ENCODE peak calls at places on chromosomes 3 and 15, in eight cellular contexts. F, G, M, J, S, H, D and R are unnamed samples.
A peak's percentile ranks its signal among the peaks of the same experiment; 100 is the strongest.

GRCh38 chr3:193851941-193852674 is 259.1 kb downstream of the OPA1 start:
- DNase-seq in F (no peak), G (no peak), M (no peak), J (peak; percentile 26), S (no peak), H (no peak), D (no peak), R (no peak)

GRCh38 chr3:71066356-71066755 is 517.2 kb downstream of the FOXP1 start:
- DNase-seq in F (no peak), G (no peak), M (no peak), J (peak; percentile 33), S (no peak), H (no peak), D (no peak), R (no peak)

GRCh38 chr15:34582461-34583357 is 742 bp downstream of the GOLGA8B start:
- DNase-seq in F (no peak), G (no peak), M (peak; percentile 2), J (peak; percentile 12), S (no peak), H (peak; percentile 78), D (no peak), R (peak; percentile 67)

GRCh38 chr15:68205949-68206539 is 912 bp upstream of the CALML4 start:
- DNase-seq in F (peak; percentile 66), G (no peak), M (no peak), J (no peak), S (peak; percentile 42), H (no peak), D (no peak), R (peak; percentile 25)

GRCh38 chr3:5767304-5767703 is 579.8 kb downstream of the EDEM1 start:
- DNase-seq in F (no peak), G (no peak), M (no peak), J (no peak), S (no peak), H (no peak), D (no peak), R (no peak)

GRCh38 chr3:134641671-134642300 is 9.0 kb downstream of the KY start:
- DNase-seq in F (no peak), G (peak; percentile 51), M (no peak), J (no peak), S (no peak), H (no peak), D (no peak), R (no peak)

GRCh38 chr3:50574280-50574831 is 5.0 kb downstream of the HEMK1 start:
- DNase-seq in F (no peak), G (no peak), M (no peak), J (no peak), S (no peak), H (no peak), D (no peak), R (no peak)

GRCh38 chr15:62103431-62103830 is 36.7 kb downstream of the C2CD4A start:
- DNase-seq in F (no peak), G (no peak), M (no peak), J (no peak), S (no peak), H (no peak), D (no peak), R (no peak)

GRCh38 chr3:67292356-67293225 is 294.5 kb downstream of the KBTBD8 start:
- DNase-seq in F (no peak), G (no peak), M (no peak), J (peak; percentile 4), S (peak; percentile 53), H (no peak), D (no peak), R (no peak)

GRCh38 chr3:184805351-184806038 is 6.5 kb upstream of the VPS8 start:
- DNase-seq in F (no peak), G (no peak), M (no peak), J (peak; percentile 29), S (no peak), H (no peak), D (no peak), R (no peak)

GRCh38 chr3:188152660-188153497 is 1.1 kb upstream of the LPP start:
- DNase-seq in F (no peak), G (peak; percentile 86), M (no peak), J (peak; percentile 84), S (peak; percentile 46), H (no peak), D (peak; percentile 45), R (peak; percentile 17)

GRCh38 chr3:129663045-129663446 is 56.6 kb upstream of the PLXND1 start:
- DNase-seq in F (no peak), G (no peak), M (peak; percentile 93), J (peak; percentile 27), S (peak; percentile 96), H (no peak), D (no peak), R (no peak)

GRCh38 chr3:105772635-105773034 is 96.2 kb downstream of the CBLB start:
- DNase-seq in F (no peak), G (no peak), M (no peak), J (no peak), S (no peak), H (no peak), D (no peak), R (no peak)

GRCh38 chr3:184227481-184227935 is 1.9 kb upstream of the VWA5B2 start:
- DNase-seq in F (no peak), G (no peak), M (no peak), J (no peak), S (peak; percentile 33), H (peak; percentile 83), D (no peak), R (peak; percentile 79)

GRCh38 chr3:126496894-126497850 is 20.4 kb downstream of the UROC1 start:
- DNase-seq in F (no peak), G (no peak), M (no peak), J (no peak), S (no peak), H (no peak), D (no peak), R (no peak)

GRCh38 chr3:58646503-58646902 is 20.1 kb downstream of the FAM3D start:
- DNase-seq in F (no peak), G (no peak), M (no peak), J (peak; percentile 36), S (no peak), H (no peak), D (no peak), R (no peak)

GRCh38 chr15:66863382-66864085 is 161.5 kb downstream of the SMAD6 start:
- DNase-seq in F (no peak), G (peak; percentile 63), M (no peak), J (no peak), S (no peak), H (no peak), D (no peak), R (peak; percentile 3)

GRCh38 chr3:52121459-52121795 is 32.8 kb downstream of the POC1A start:
- DNase-seq in F (peak; percentile 51), G (no peak), M (no peak), J (peak; percentile 24), S (no peak), H (peak; percentile 58), D (no peak), R (peak; percentile 58)

GRCh38 chr3:9879830-9880549 is at the start of gene CIDEC:
- DNase-seq in F (no peak), G (no peak), M (no peak), J (no peak), S (no peak), H (no peak), D (no peak), R (no peak)

GRCh38 chr3:141777957-141778813 is 15.0 kb downstream of the GRK7 start:
- DNase-seq in F (no peak), G (no peak), M (no peak), J (no peak), S (no peak), H (no peak), D (no peak), R (no peak)

GRCh38 chr3:146020969-146021368 is 140.0 kb downstream of the PLOD2 start:
- DNase-seq in F (no peak), G (no peak), M (no peak), J (no peak), S (no peak), H (no peak), D (no peak), R (no peak)

GRCh38 chr3:121969631-121970030 is 52.4 kb downstream of the ILDR1 start:
- DNase-seq in F (no peak), G (no peak), M (no peak), J (no peak), S (peak; percentile 12), H (no peak), D (no peak), R (no peak)

GRCh38 chr3:95120921-95121320 is 1058.1 kb downstream of the NSUN3 start:
- DNase-seq in F (no peak), G (no peak), M (no peak), J (no peak), S (no peak), H (no peak), D (no peak), R (no peak)

GRCh38 chr3:57983734-57984518 is 24.3 kb upstream of the FLNB start:
- DNase-seq in F (peak; percentile 49), G (no peak), M (no peak), J (peak; percentile 94), S (peak; percentile 90), H (peak; percentile 74), D (peak; percentile 54), R (peak; percentile 78)

GRCh38 chr15:100438570-100438969 is 90.2 kb downstream of the CERS3 start:
- DNase-seq in F (peak; percentile 78), G (no peak), M (no peak), J (peak; percentile 0), S (peak; percentile 88), H (no peak), D (no peak), R (no peak)

GRCh38 chr15:40310001-40310959 is 2.5 kb upstream of the PLCB2 start:
- DNase-seq in F (peak; percentile 62), G (no peak), M (peak; percentile 40), J (peak; percentile 44), S (no peak), H (peak; percentile 61), D (no peak), R (peak; percentile 71)

GRCh38 chr15:92277776-92278175 is 115.9 kb upstream of the ST8SIA2 start:
- DNase-seq in F (no peak), G (no peak), M (peak; percentile 12), J (no peak), S (peak; percentile 19), H (no peak), D (no peak), R (peak; percentile 18)
- TF ChIP-seq CTCF in F (peak; percentile 59), G (peak; percentile 64), M (peak; percentile 26), J (no peak), S (peak; percentile 45), H (no peak), D (peak; percentile 15), R (peak; percentile 12)

GRCh38 chr15:98142584-98142983 is 182.1 kb downstream of the ARRDC4 start:
- DNase-seq in F (no peak), G (no peak), M (no peak), J (no peak), S (no peak), H (no peak), D (no peak), R (no peak)
- TF ChIP-seq CTCF in F (no peak), G (no peak), M (no peak), J (peak; percentile 16), S (no peak), H (no peak), D (no peak), R (no peak)

GRCh38 chr3:44198265-44198956 is 43.3 kb upstream of the TOPAZ1 start:
- DNase-seq in F (peak; percentile 20), G (no peak), M (peak; percentile 56), J (peak; percentile 78), S (peak; percentile 69), H (peak; percentile 74), D (peak; percentile 42), R (peak; percentile 77)

GRCh38 chr3:44198957-44199269 is 42.8 kb upstream of the TOPAZ1 start:
- DNase-seq in F (no peak), G (no peak), M (no peak), J (no peak), S (no peak), H (no peak), D (no peak), R (no peak)
- TF ChIP-seq CTCF in F (no peak), G (no peak), M (no peak), J (no peak), S (no peak), H (no peak), D (no peak), R (no peak)

GRCh38 chr3:46208167-46208704 is at the start of gene CCR1:
- DNase-seq in F (peak; percentile 51), G (no peak), M (peak; percentile 45), J (peak; percentile 20), S (peak; percentile 25), H (peak; percentile 58), D (no peak), R (peak; percentile 67)
- TF ChIP-seq CTCF in F (peak; percentile 46), G (peak; percentile 30), M (peak; percentile 91), J (peak; percentile 57), S (peak; percentile 74), H (peak; percentile 55), D (peak; percentile 67), R (peak; percentile 63)